ENCODE peak calls at places on chromosomes 2 and 18, in seven cellular contexts. U is A549; Y is body of pancreas; L is upper lobe of right lung; E is right cardiac atrium; M is CD8-positive, alpha-beta memory T cell; K is endodermal cell. X is an unnamed sample.

GRCh38 chr2:53235836-53236582 is 531.6 kb upstream of the CHAC2 start:
- DNase-seq in U (no peak), E (no peak), Y (no peak), L (no peak), K (no peak), M (no peak), X (no peak)

GRCh38 chr2:30446602-30447148 is 371 bp upstream of the LCLAT1 start:
- DNase-seq in Y (no peak), K (no peak), L (no peak), M (no peak), U (no peak), E (no peak), X (no peak)

GRCh38 chr2:117760916-117761315 is 53.6 kb upstream of the DDX18 start:
- DNase-seq in E (no peak), K (no peak), L (no peak), Y (no peak), M (no peak), U (no peak), X (no peak)

GRCh38 chr2:184201246-184201645 is 397.1 kb upstream of the ZNF804A start:
- DNase-seq in Y (no peak), M (no peak), L (no peak), E (no peak), K (no peak), U (no peak), X (no peak)

GRCh38 chr2:180599804-180600203 is 380.6 kb upstream of the UBE2E3 start:
- DNase-seq in E (no peak), K (no peak), U (no peak), M (no peak), L (no peak), Y (no peak), X (peak)

GRCh38 chr2:199471443-199472057 is 13.8 kb upstream of the SATB2 start:
- DNase-seq in M (no peak), Y (peak), K (peak), U (peak), L (peak), E (peak), X (no peak)

GRCh38 chr2:6556755-6557154 is 309.0 kb downstream of the CMPK2 start:
- DNase-seq in M (no peak), L (no peak), Y (no peak), U (peak), K (peak), E (no peak), X (no peak)

GRCh38 chr2:72081450-72081849 is 66.2 kb downstream of the CYP26B1 start:
- DNase-seq in U (no peak), Y (no peak), L (no peak), E (no peak), K (no peak), M (no peak), X (no peak)

GRCh38 chr2:241595600-241596140 is 37.1 kb downstream of the BOK start:
- DNase-seq in M (no peak), Y (no peak), L (no peak), E (no peak), K (peak), U (no peak), X (no peak)

GRCh38 chr2:24122356-24123211 is 550 bp downstream of the PFN4 start:
- DNase-seq in E (no peak), Y (no peak), M (no peak), U (peak), K (no peak), L (no peak), X (no peak)

GRCh38 chr2:136104977-136105376 is 13.0 kb downstream of the CXCR4 start:
- DNase-seq in Y (no peak), U (no peak), M (no peak), E (no peak), K (no peak), L (no peak), X (no peak)

GRCh38 chr2:61055557-61055956 is 10.1 kb upstream of the SANBR start:
- DNase-seq in E (no peak), K (no peak), M (no peak), Y (no peak), L (no peak), U (peak), X (no peak)

GRCh38 chr2:10525573-10526265 is 77.6 kb upstream of the ODC1 start:
- DNase-seq in K (peak), M (no peak), L (no peak), U (no peak), Y (no peak), E (no peak), X (no peak)

GRCh38 chr2:124178719-124179118 is 153.6 kb downstream of the CNTNAP5 start:
- DNase-seq in L (no peak), K (no peak), E (no peak), U (no peak), Y (no peak), M (no peak), X (no peak)

GRCh38 chr2:147026664-147027278 is 818.1 kb upstream of the ACVR2A start:
- DNase-seq in U (no peak), E (no peak), K (no peak), Y (no peak), M (no peak), L (no peak), X (no peak)

GRCh38 chr2:101327863-101328394 is 19.4 kb upstream of the RNF149 start:
- DNase-seq in K (peak), L (no peak), M (no peak), Y (peak), U (no peak), E (no peak), X (no peak)

GRCh38 chr18:75210274-75211001 is at the start of gene TSHZ1:
- DNase-seq in L (no peak), M (peak), Y (peak), K (no peak), E (no peak), U (peak), X (peak)

GRCh38 chr2:62014102-62014501 is 108.6 kb downstream of the COMMD1 start:
- DNase-seq in E (peak), K (no peak), L (no peak), M (no peak), Y (peak), U (peak), X (peak)

GRCh38 chr2:96085541-96086355 is 30.6 kb downstream of the ADRA2B start:
- DNase-seq in L (no peak), K (no peak), U (no peak), Y (no peak), M (no peak), E (no peak), X (no peak)

GRCh38 chr18:61893304-61893970 is 630 bp upstream of the RNF152 start:
- DNase-seq in M (no peak), E (peak), U (no peak), Y (peak), L (peak), K (peak), X (peak)

GRCh38 chr2:206230060-206230890 is 44.2 kb upstream of the ZDBF2 start:
- DNase-seq in M (no peak), K (peak), Y (no peak), U (no peak), L (no peak), E (no peak), X (no peak)

GRCh38 chr2:27182346-27182745 is 29.5 kb upstream of the ATRAID start:
- DNase-seq in M (no peak), K (no peak), E (no peak), U (no peak), Y (no peak), L (no peak), X (no peak)

DNA sequence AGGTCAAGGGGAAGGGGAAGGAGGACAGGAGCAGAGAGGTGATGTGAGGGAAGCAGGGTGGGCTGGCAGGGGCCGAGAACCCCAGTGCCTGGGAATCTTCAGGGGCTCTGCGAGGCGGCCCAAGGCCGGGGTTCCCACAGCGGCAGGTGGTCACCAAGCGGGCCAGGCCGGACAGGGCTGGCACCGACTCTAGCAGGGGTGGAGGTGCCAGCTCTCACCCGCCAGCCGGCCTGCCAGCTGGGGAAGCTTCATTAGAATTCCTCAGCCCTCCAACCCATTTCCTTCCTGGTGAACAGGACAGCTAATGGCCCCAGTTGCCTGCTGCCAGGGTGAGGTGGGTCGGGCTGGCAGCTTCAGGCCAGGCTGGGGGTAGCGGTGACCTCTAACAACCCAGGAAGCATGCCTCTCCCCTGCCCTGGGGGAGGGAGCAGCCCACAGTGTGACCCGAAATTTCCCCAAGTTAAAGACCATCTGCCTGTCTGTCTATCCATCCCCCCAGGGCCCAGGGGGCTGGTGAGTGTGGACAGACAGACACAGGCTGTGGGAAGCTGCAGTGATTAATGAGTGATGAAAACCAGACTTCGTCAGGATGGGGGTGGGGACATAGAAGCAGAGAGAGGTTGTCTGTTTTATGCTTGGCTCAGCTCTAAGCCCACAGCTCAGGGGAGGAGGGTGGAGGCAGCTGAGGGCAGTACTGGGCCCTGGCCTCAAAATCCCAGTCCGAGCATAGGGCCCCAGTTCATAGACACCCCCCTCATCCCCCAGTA is 144.1 kb downstream of the ZFP36L2 start:
- DNase-seq in M (no peak), K (no peak), U (peak), L (no peak), E (peak), Y (no peak), X (no peak)
- H3K27ac ChIP-seq in M (no peak), K (no peak), U (peak), L (peak), E (peak), Y (peak), X (peak)

DNA sequence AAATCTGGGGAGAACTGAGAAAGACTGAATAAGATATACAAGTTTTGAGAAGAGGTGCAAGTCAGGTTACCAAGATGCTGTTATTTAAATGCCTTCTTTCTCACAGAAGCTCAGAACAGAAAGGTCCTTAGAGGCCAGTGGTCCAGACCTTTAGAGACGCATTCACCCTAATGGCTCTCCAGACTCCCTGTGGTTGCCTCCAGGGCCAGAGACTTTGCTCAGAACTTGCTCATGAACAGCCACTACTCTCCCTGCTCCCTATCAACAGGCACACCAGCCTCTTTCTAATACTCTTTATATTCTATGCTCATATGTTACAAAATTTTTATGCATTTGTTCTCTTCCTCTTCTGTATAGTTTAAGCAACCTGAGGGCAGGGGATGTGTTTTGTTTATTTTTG is 349.0 kb upstream of the TNP1 start:
- DNase-seq in Y (no peak), L (no peak), E (no peak), M (no peak), K (no peak), U (no peak), X (no peak)
- H3K27ac ChIP-seq in Y (no peak), L (no peak), E (no peak), M (no peak), K (no peak), U (no peak), X (no peak)

GRCh38 chr18:79954791-79955190 is 3.3 kb upstream of the SLC66A2 start:
- DNase-seq in L (no peak), U (no peak), E (no peak), M (no peak), Y (peak), K (peak), X (no peak)
- H3K27ac ChIP-seq in L (peak), U (no peak), E (no peak), M (no peak), Y (no peak), K (no peak), X (no peak)

DNA sequence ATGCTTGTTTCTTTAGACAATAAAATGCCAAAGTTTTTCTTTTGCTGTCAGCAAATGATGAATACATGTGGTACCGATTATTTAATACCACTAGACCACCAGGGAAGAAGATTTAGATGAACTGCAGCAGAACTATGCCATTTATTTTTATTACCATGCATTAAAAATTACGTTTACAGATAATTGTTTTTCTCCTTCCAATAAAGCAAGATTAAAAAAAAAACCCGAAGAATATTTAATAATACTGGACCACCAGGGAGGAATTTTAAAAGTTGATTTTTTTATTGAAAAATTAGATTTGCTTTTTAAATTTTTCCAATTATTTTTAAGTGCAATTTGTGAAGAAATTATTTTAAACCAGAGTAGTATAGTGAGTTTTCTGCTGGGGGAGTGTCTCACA is 170.3 kb upstream of the HNRNPA3 start:
- DNase-seq in L (no peak), K (no peak), M (no peak), Y (no peak), E (no peak), U (no peak), X (no peak)
- H3K27ac ChIP-seq in L (no peak), K (no peak), M (no peak), Y (no peak), E (no peak), U (no peak), X (no peak)

DNA sequence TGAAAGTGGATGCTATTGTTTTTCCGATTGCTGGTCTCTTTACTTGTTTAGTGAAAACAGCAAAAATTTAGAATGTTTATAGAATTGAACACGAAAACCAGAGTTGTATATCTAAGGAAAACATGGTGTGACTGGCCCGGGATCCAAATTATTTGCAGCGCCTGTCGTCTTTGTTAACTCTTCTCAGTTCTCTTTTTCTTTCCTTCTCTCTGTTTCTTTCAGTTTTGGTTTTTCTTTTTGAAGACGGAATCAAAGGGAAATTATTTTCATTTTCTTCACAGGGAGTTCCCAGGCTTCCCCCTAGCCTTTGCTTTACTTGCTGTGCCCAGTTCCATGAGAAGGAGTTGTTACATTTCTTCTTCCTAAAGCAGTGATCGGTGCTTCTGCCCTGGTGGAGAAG is 76.0 kb downstream of the AGAP1 start:
- DNase-seq in E (no peak), U (no peak), L (no peak), M (no peak), K (no peak), Y (no peak), X (no peak)
- H3K27ac ChIP-seq in E (no peak), U (no peak), L (peak), M (no peak), K (no peak), Y (no peak), X (peak)

X was measured in substantia nigra.